ENCODE peak calls at places on chromosomes 1 and 21, in ten cellular contexts. One of them, this sample, is unnamed.

GRCh38 chr1:29324771-29325351 is 88.5 kb downstream of the PTPRU start:
- DNase-seq in spleen: no peak
- DNase-seq in uterus: no peak
- DNase-seq in right lobe of liver: no peak
- DNase-seq in A549: no peak
- DNase-seq in esophagus squamous epithelium: no peak
- DNase-seq in tibial nerve: no peak
- DNase-seq in Peyer's patch: no peak
- DNase-seq in GM12878: no peak
- DNase-seq in body of pancreas: no peak
- DNase-seq in this sample: peak

GRCh38 chr1:29806646-29807319 is 570.5 kb downstream of the PTPRU start:
- DNase-seq in A549: no peak
- DNase-seq in esophagus squamous epithelium: no peak
- DNase-seq in GM12878: no peak
- DNase-seq in tibial nerve: no peak
- DNase-seq in body of pancreas: no peak
- DNase-seq in spleen: peak
- DNase-seq in uterus: no peak
- DNase-seq in right lobe of liver: peak
- DNase-seq in Peyer's patch: no peak
- DNase-seq in this sample: no peak

GRCh38 chr1:203173156-203173555 is 2.5 kb downstream of the MYBPH start:
- DNase-seq in spleen: peak
- DNase-seq in body of pancreas: no peak
- DNase-seq in GM12878: no peak
- DNase-seq in Peyer's patch: no peak
- DNase-seq in esophagus squamous epithelium: no peak
- DNase-seq in uterus: no peak
- DNase-seq in right lobe of liver: no peak
- DNase-seq in A549: no peak
- DNase-seq in tibial nerve: no peak
- DNase-seq in this sample: no peak

GRCh38 chr1:60173006-60173405 is 99.4 kb upstream of the C1orf87 start:
- DNase-seq in right lobe of liver: no peak
- DNase-seq in esophagus squamous epithelium: no peak
- DNase-seq in spleen: no peak
- DNase-seq in GM12878: no peak
- DNase-seq in Peyer's patch: no peak
- DNase-seq in A549: no peak
- DNase-seq in body of pancreas: no peak
- DNase-seq in tibial nerve: no peak
- DNase-seq in uterus: no peak
- DNase-seq in this sample: no peak

GRCh38 chr1:48227165-48228013 is 4.9 kb downstream of the SLC5A9 start:
- DNase-seq in uterus: no peak
- DNase-seq in tibial nerve: no peak
- DNase-seq in A549: no peak
- DNase-seq in body of pancreas: no peak
- DNase-seq in right lobe of liver: peak
- DNase-seq in GM12878: no peak
- DNase-seq in Peyer's patch: no peak
- DNase-seq in spleen: peak
- DNase-seq in esophagus squamous epithelium: no peak
- DNase-seq in this sample: peak

GRCh38 chr1:47674189-47674588 is 236.3 kb downstream of the FOXD2 start:
- DNase-seq in tibial nerve: no peak
- DNase-seq in body of pancreas: no peak
- DNase-seq in uterus: no peak
- DNase-seq in esophagus squamous epithelium: no peak
- DNase-seq in right lobe of liver: no peak
- DNase-seq in GM12878: no peak
- DNase-seq in Peyer's patch: no peak
- DNase-seq in spleen: no peak
- DNase-seq in A549: no peak
- DNase-seq in this sample: no peak

GRCh38 chr21:42768324-42769121 is 110.8 kb downstream of the WDR4 start:
- DNase-seq in A549: no peak
- DNase-seq in spleen: no peak
- DNase-seq in Peyer's patch: no peak
- DNase-seq in esophagus squamous epithelium: no peak
- DNase-seq in right lobe of liver: no peak
- DNase-seq in tibial nerve: no peak
- DNase-seq in body of pancreas: no peak
- DNase-seq in uterus: no peak
- DNase-seq in GM12878: no peak
- DNase-seq in this sample: no peak

GRCh38 chr1:165566091-165566490 is 22.3 kb downstream of the LRRC52 start:
- DNase-seq in esophagus squamous epithelium: no peak
- DNase-seq in GM12878: no peak
- DNase-seq in A549: no peak
- DNase-seq in right lobe of liver: no peak
- DNase-seq in spleen: no peak
- DNase-seq in uterus: no peak
- DNase-seq in tibial nerve: no peak
- DNase-seq in body of pancreas: no peak
- DNase-seq in Peyer's patch: no peak
- DNase-seq in this sample: no peak

GRCh38 chr1:226889616-226890330 is 19.4 kb downstream of the PSEN2 start:
- DNase-seq in esophagus squamous epithelium: no peak
- DNase-seq in spleen: peak
- DNase-seq in GM12878: no peak
- DNase-seq in A549: no peak
- DNase-seq in Peyer's patch: no peak
- DNase-seq in right lobe of liver: no peak
- DNase-seq in uterus: no peak
- DNase-seq in tibial nerve: no peak
- DNase-seq in body of pancreas: no peak
- DNase-seq in this sample: no peak

GRCh38 chr1:226890331-226891108 is 20.1 kb downstream of the PSEN2 start:
- DNase-seq in GM12878: no peak
- DNase-seq in uterus: no peak
- DNase-seq in spleen: peak
- DNase-seq in tibial nerve: no peak
- DNase-seq in right lobe of liver: no peak
- DNase-seq in A549: no peak
- DNase-seq in body of pancreas: no peak
- DNase-seq in esophagus squamous epithelium: no peak
- DNase-seq in Peyer's patch: no peak
- DNase-seq in this sample: no peak

GRCh38 chr1:226892534-226892895 is 22.1 kb downstream of the PSEN2 start:
- DNase-seq in A549: no peak
- DNase-seq in uterus: no peak
- DNase-seq in body of pancreas: no peak
- DNase-seq in Peyer's patch: no peak
- DNase-seq in esophagus squamous epithelium: no peak
- DNase-seq in right lobe of liver: no peak
- DNase-seq in GM12878: no peak
- DNase-seq in spleen: no peak
- DNase-seq in tibial nerve: no peak
- DNase-seq in this sample: no peak

GRCh38 chr1:226891846-226892533 is 21.6 kb downstream of the PSEN2 start:
- DNase-seq in body of pancreas: no peak
- DNase-seq in esophagus squamous epithelium: no peak
- DNase-seq in uterus: no peak
- DNase-seq in A549: no peak
- DNase-seq in GM12878: no peak
- DNase-seq in Peyer's patch: no peak
- DNase-seq in right lobe of liver: no peak
- DNase-seq in spleen: peak
- DNase-seq in tibial nerve: no peak
- DNase-seq in this sample: no peak

DNA sequence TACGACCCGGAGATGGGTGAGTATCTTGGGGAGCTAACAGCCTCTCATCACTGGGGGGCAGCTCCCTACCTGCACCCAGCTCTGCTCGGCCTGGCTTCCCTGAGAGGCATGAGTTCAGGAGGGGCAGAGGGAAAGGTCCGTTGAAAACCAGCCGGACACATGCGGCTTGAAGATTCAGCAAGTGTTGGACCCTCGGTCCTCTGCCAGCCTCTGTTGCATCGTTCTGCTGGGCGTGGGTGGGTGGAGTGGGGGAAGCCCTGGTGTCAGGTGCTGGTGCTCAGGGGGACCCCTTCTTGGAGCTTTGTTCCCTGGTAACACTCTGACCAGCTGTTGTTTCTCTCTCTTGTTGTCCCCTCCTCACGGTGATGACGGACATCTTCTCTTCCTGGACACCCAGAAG is 20.9 kb downstream of the PSEN2 start:
- DNase-seq in tibial nerve: no peak
- DNase-seq in GM12878: no peak
- DNase-seq in right lobe of liver: no peak
- DNase-seq in body of pancreas: no peak
- DNase-seq in A549: no peak
- DNase-seq in spleen: peak
- DNase-seq in Peyer's patch: no peak
- DNase-seq in uterus: no peak
- DNase-seq in esophagus squamous epithelium: no peak
- DNase-seq in this sample: no peak
- TF ChIP-seq POLR2A in tibial nerve: no peak
- TF ChIP-seq POLR2A in GM12878: no peak
- TF ChIP-seq POLR2A in right lobe of liver: no peak
- TF ChIP-seq POLR2A in body of pancreas: no peak
- TF ChIP-seq POLR2A in A549: no peak
- TF ChIP-seq POLR2A in spleen: no peak
- TF ChIP-seq POLR2A in Peyer's patch: no peak
- TF ChIP-seq POLR2A in uterus: no peak
- TF ChIP-seq POLR2A in esophagus squamous epithelium: no peak
- TF ChIP-seq POLR2A in this sample: no peak

DNA sequence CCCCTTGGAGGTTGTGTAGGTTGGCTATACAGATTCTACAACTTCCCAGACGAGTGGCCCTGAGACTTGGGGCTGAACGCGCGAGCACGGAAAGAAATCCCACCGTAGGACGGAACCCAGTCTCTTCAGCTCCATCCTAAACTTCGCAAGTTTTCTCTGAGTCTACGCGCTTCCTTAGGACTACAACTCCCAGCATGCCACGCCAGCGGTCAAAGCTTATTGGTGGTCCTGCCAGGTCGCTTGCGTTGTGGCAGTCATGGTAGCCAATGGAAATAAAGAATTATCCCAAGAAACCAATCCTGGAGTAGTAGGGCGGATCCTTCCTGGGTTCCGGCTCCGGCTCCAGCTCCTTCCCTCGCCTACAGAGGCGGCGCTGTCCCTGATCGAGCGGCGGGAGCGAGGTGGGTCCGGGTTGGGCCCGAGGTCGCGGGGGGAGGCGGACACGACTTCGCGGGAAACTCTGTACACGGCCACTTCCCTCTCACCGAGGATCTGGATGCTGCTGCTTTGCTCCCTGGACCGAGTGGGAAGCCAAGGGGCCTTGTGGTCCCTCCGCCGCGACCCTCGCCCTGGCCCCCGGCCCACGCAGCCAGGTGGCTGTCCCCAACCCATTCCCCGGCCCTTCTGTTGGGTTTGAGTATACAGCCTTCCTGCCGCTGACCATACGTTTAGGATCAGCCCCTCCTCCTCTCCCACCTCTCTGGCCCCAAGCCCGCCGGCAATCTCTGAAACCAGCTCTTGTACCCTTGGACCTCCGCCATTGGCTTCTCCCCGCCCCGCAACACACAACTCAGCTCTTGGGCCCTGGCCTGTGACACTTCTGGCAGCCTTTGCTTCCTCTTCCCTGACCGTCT is at the start of gene ZNF691:
- DNase-seq in A549: peak
- DNase-seq in esophagus squamous epithelium: peak
- DNase-seq in spleen: peak
- DNase-seq in uterus: peak
- DNase-seq in Peyer's patch: peak
- DNase-seq in GM12878: peak
- DNase-seq in body of pancreas: peak
- DNase-seq in tibial nerve: peak
- DNase-seq in right lobe of liver: peak
- DNase-seq in this sample: peak
- TF ChIP-seq POLR2A in A549: peak
- TF ChIP-seq POLR2A in esophagus squamous epithelium: no peak
- TF ChIP-seq POLR2A in spleen: no peak
- TF ChIP-seq POLR2A in uterus: peak
- TF ChIP-seq POLR2A in Peyer's patch: peak
- TF ChIP-seq POLR2A in GM12878: peak
- TF ChIP-seq POLR2A in body of pancreas: peak
- TF ChIP-seq POLR2A in tibial nerve: peak
- TF ChIP-seq POLR2A in right lobe of liver: peak
- TF ChIP-seq POLR2A in this sample: peak

DNA sequence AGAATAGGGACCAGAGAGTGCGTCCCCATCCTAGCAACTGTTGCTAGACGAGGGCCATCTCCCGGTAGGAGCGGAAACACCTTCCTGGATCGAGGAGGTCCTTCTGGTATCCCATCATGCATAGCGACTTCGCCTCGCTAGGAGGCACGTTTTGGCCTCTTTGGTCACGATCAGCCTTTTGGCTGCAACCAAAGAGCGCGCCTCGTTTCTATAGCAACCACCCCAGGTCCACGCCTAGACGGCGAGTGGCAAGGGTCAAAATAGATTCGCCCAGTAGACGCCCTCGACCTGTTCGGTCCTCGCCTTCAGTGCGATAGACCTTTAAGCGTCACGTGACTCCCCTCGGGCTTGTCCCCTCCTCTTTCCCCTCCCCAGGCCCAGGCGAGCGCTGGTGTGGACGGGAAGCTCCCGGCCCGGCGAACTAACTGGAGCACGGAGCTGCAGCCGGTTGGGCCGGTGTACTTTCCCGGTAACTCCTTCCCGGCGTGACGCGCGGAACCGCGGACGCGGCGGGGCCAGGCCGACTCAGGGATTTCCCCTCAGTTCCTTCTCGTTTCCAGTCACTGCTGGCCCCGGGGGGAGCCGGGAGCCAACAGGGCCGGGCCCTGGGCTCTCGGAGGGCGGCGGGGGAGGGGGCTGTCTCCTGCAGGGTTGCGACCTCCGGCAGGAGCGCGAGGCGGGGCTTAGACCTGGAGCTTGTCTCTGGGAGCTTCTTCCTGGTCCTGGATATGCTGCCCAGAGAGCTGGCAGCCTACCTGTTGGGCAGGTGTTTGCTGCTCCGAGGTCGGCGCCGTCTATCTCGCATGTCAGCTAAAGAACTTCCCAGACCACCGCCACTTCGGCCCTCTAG is at the start of gene DNAJC16:
- DNase-seq in Peyer's patch: peak
- DNase-seq in esophagus squamous epithelium: peak
- DNase-seq in right lobe of liver: peak
- DNase-seq in GM12878: peak
- DNase-seq in spleen: peak
- DNase-seq in body of pancreas: peak
- DNase-seq in A549: peak
- DNase-seq in uterus: peak
- DNase-seq in tibial nerve: peak
- DNase-seq in this sample: peak
- TF ChIP-seq POLR2A in Peyer's patch: peak
- TF ChIP-seq POLR2A in esophagus squamous epithelium: no peak
- TF ChIP-seq POLR2A in right lobe of liver: peak
- TF ChIP-seq POLR2A in GM12878: peak
- TF ChIP-seq POLR2A in spleen: peak
- TF ChIP-seq POLR2A in body of pancreas: peak
- TF ChIP-seq POLR2A in A549: peak
- TF ChIP-seq POLR2A in uterus: peak
- TF ChIP-seq POLR2A in tibial nerve: peak
- TF ChIP-seq POLR2A in this sample: peak

DNA sequence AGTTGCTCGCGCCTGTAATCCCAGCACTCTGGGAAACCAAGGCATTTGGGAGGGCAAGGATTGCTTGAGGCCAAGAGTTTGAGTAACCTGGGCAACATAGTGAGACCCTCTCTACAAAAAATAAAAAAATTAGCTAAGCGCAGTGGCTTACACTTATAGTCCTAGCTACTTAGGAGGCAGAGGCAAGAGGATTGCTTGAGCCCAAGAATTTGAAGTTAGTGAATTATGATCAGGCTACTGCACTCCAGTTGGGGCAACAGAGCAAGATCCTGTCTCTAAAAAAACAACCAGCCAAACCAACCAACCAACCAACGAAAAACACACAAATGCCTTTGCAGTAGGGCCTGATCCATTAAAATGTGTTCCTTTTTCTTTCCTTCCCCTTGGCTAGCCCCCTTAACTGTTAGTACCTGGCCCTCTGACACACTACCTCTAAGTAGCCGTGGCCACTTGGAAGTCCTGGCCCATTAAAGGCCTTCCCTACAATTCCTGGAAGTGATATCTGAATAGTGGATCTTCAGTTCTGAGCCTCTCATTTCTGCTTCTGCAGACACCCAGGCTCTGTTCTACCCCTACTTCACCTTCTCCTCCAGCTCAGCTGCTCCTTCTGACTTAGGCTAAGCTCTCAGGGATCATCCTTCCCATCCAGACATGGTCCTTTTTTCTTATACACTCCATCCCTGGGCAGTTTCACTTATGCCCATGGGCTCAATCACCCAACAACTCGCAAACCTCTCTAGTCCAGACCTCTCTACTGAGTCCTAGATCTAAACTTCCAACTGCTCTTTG is 3.5 kb upstream of the OSCP1 start:
- DNase-seq in GM12878: no peak
- DNase-seq in esophagus squamous epithelium: no peak
- DNase-seq in body of pancreas: no peak
- DNase-seq in tibial nerve: no peak
- DNase-seq in spleen: no peak
- DNase-seq in uterus: no peak
- DNase-seq in right lobe of liver: no peak
- DNase-seq in Peyer's patch: no peak
- DNase-seq in A549: no peak
- DNase-seq in this sample: no peak
- TF ChIP-seq POLR2A in GM12878: no peak
- TF ChIP-seq POLR2A in esophagus squamous epithelium: no peak
- TF ChIP-seq POLR2A in body of pancreas: no peak
- TF ChIP-seq POLR2A in tibial nerve: no peak
- TF ChIP-seq POLR2A in spleen: no peak
- TF ChIP-seq POLR2A in uterus: no peak
- TF ChIP-seq POLR2A in right lobe of liver: no peak
- TF ChIP-seq POLR2A in Peyer's patch: no peak
- TF ChIP-seq POLR2A in A549: no peak
- TF ChIP-seq POLR2A in this sample: no peak